ENCODE peak calls at places on chromosomes 7 and 10, in ten cellular contexts. One of them, this sample, is unnamed.

GRCh38 chr10:93630609-93631320 is 18.4 kb downstream of the PDE6C start:
- DNase-seq in esophagus squamous epithelium: no peak
- DNase-seq in testis: no peak
- DNase-seq in A549: no peak
- DNase-seq in IMR-90: no peak
- DNase-seq in Peyer's patch: no peak
- DNase-seq in right lobe of liver: no peak
- DNase-seq in HepG2: no peak
- DNase-seq in prostate gland: no peak
- DNase-seq in body of pancreas: no peak
- DNase-seq in this sample: no peak

GRCh38 chr7:93890041-93890463 is 501 bp downstream of the TFPI2 start:
- DNase-seq in esophagus squamous epithelium: no peak
- DNase-seq in testis: peak
- DNase-seq in A549: peak
- DNase-seq in IMR-90: peak
- DNase-seq in Peyer's patch: no peak
- DNase-seq in right lobe of liver: peak
- DNase-seq in HepG2: no peak
- DNase-seq in prostate gland: peak
- DNase-seq in body of pancreas: peak
- DNase-seq in this sample: no peak

GRCh38 chr10:117138838-117139580 is 939 bp upstream of the VAX1 start:
- DNase-seq in esophagus squamous epithelium: no peak
- DNase-seq in testis: no peak
- DNase-seq in A549: no peak
- DNase-seq in IMR-90: no peak
- DNase-seq in Peyer's patch: no peak
- DNase-seq in right lobe of liver: no peak
- DNase-seq in HepG2: no peak
- DNase-seq in prostate gland: no peak
- DNase-seq in body of pancreas: no peak
- DNase-seq in this sample: no peak

GRCh38 chr10:25083546-25084111 is 67.2 kb downstream of the THNSL1 start:
- DNase-seq in esophagus squamous epithelium: no peak
- DNase-seq in testis: no peak
- DNase-seq in A549: no peak
- DNase-seq in IMR-90: no peak
- DNase-seq in Peyer's patch: no peak
- DNase-seq in right lobe of liver: no peak
- DNase-seq in HepG2: no peak
- DNase-seq in prostate gland: no peak
- DNase-seq in body of pancreas: no peak
- DNase-seq in this sample: no peak

GRCh38 chr7:18395868-18396267 is 99.7 kb upstream of the HDAC9 start:
- DNase-seq in esophagus squamous epithelium: no peak
- DNase-seq in testis: no peak
- DNase-seq in A549: no peak
- DNase-seq in IMR-90: no peak
- DNase-seq in Peyer's patch: no peak
- DNase-seq in right lobe of liver: no peak
- DNase-seq in HepG2: no peak
- DNase-seq in prostate gland: no peak
- DNase-seq in body of pancreas: no peak
- DNase-seq in this sample: no peak

GRCh38 chr10:46537309-46537708 is 19.1 kb downstream of the GPRIN2 start:
- DNase-seq in esophagus squamous epithelium: no peak
- DNase-seq in testis: no peak
- DNase-seq in A549: no peak
- DNase-seq in IMR-90: no peak
- DNase-seq in Peyer's patch: no peak
- DNase-seq in right lobe of liver: peak
- DNase-seq in HepG2: no peak
- DNase-seq in prostate gland: no peak
- DNase-seq in body of pancreas: no peak
- DNase-seq in this sample: no peak

GRCh38 chr10:131656009-131656408 is 244.8 kb upstream of the PPP2R2D start:
- DNase-seq in esophagus squamous epithelium: no peak
- DNase-seq in testis: no peak
- DNase-seq in A549: no peak
- DNase-seq in IMR-90: no peak
- DNase-seq in Peyer's patch: no peak
- DNase-seq in right lobe of liver: no peak
- DNase-seq in HepG2: no peak
- DNase-seq in prostate gland: no peak
- DNase-seq in body of pancreas: no peak
- DNase-seq in this sample: peak

GRCh38 chr7:108660465-108660864 is 90.8 kb downstream of the DNAJB9 start:
- DNase-seq in esophagus squamous epithelium: no peak
- DNase-seq in testis: no peak
- DNase-seq in A549: peak
- DNase-seq in IMR-90: peak
- DNase-seq in Peyer's patch: no peak
- DNase-seq in right lobe of liver: no peak
- DNase-seq in HepG2: no peak
- DNase-seq in prostate gland: no peak
- DNase-seq in body of pancreas: no peak
- DNase-seq in this sample: no peak

GRCh38 chr7:55255501-55256445 is 109.4 kb upstream of the LANCL2 start:
- DNase-seq in esophagus squamous epithelium: no peak
- DNase-seq in testis: peak
- DNase-seq in A549: peak
- DNase-seq in IMR-90: peak
- DNase-seq in Peyer's patch: peak
- DNase-seq in right lobe of liver: peak
- DNase-seq in HepG2: peak
- DNase-seq in prostate gland: peak
- DNase-seq in body of pancreas: peak
- DNase-seq in this sample: peak

GRCh38 chr10:70589762-70590662 is 12.5 kb downstream of the PRF1 start:
- DNase-seq in esophagus squamous epithelium: no peak
- DNase-seq in testis: peak
- DNase-seq in A549: no peak
- DNase-seq in IMR-90: peak
- DNase-seq in Peyer's patch: peak
- DNase-seq in right lobe of liver: no peak
- DNase-seq in HepG2: no peak
- DNase-seq in prostate gland: no peak
- DNase-seq in body of pancreas: no peak
- DNase-seq in this sample: no peak

DNA sequence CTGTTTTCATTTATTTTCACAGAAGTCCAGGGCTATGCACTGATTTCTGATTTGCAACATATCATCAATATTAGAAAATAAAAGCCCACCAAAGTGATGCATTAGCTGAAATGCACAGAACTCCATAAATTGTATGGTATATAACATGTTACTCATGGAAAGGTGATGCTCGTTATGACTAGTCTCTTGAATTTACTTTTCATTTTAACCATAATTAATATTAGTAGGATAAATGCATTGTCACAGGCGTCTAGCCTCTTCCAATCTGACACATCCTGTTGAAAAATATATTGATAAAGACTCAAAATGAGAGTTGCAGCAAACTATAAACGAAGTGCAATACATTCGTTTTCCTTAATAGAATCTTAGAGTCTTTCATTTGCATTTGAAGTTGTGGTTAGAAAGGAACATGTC is 92.4 kb downstream of the CPED1 start:
- DNase-seq in esophagus squamous epithelium: no peak
- DNase-seq in testis: no peak
- DNase-seq in A549: no peak
- DNase-seq in IMR-90: no peak
- DNase-seq in Peyer's patch: no peak
- DNase-seq in right lobe of liver: no peak
- DNase-seq in HepG2: no peak
- DNase-seq in prostate gland: no peak
- DNase-seq in body of pancreas: no peak
- DNase-seq in this sample: no peak
- H3K4me3 ChIP-seq in esophagus squamous epithelium: no peak
- H3K4me3 ChIP-seq in testis: no peak
- H3K4me3 ChIP-seq in A549: no peak
- H3K4me3 ChIP-seq in IMR-90: no peak
- H3K4me3 ChIP-seq in Peyer's patch: no peak
- H3K4me3 ChIP-seq in right lobe of liver: no peak
- H3K4me3 ChIP-seq in HepG2: no peak
- H3K4me3 ChIP-seq in prostate gland: no peak
- H3K4me3 ChIP-seq in body of pancreas: no peak
- H3K4me3 ChIP-seq in this sample: no peak

GRCh38 chr10:71723301-71723700 is 3.7 kb upstream of the C10orf105 start:
- DNase-seq in esophagus squamous epithelium: no peak
- DNase-seq in testis: no peak
- DNase-seq in A549: no peak
- DNase-seq in IMR-90: no peak
- DNase-seq in Peyer's patch: no peak
- DNase-seq in right lobe of liver: no peak
- DNase-seq in HepG2: no peak
- DNase-seq in prostate gland: no peak
- DNase-seq in body of pancreas: no peak
- DNase-seq in this sample: no peak

GRCh38 chr10:71726673-71727428 is 7.3 kb upstream of the C10orf105 start:
- DNase-seq in esophagus squamous epithelium: no peak
- DNase-seq in testis: no peak
- DNase-seq in A549: no peak
- DNase-seq in IMR-90: no peak
- DNase-seq in Peyer's patch: peak
- DNase-seq in right lobe of liver: no peak
- DNase-seq in HepG2: no peak
- DNase-seq in prostate gland: no peak
- DNase-seq in body of pancreas: no peak
- DNase-seq in this sample: no peak

GRCh38 chr10:71725998-71726672 is 6.6 kb upstream of the C10orf105 start:
- DNase-seq in esophagus squamous epithelium: no peak
- DNase-seq in testis: no peak
- DNase-seq in A549: peak
- DNase-seq in IMR-90: peak
- DNase-seq in Peyer's patch: peak
- DNase-seq in right lobe of liver: no peak
- DNase-seq in HepG2: peak
- DNase-seq in prostate gland: no peak
- DNase-seq in body of pancreas: no peak
- DNase-seq in this sample: no peak

GRCh38 chr10:71724539-71724938 is 5.0 kb upstream of the C10orf105 start:
- DNase-seq in esophagus squamous epithelium: no peak
- DNase-seq in testis: no peak
- DNase-seq in A549: no peak
- DNase-seq in IMR-90: no peak
- DNase-seq in Peyer's patch: no peak
- DNase-seq in right lobe of liver: no peak
- DNase-seq in HepG2: no peak
- DNase-seq in prostate gland: no peak
- DNase-seq in body of pancreas: no peak
- DNase-seq in this sample: no peak

GRCh38 chr10:71725249-71725648 is 5.7 kb upstream of the C10orf105 start:
- DNase-seq in esophagus squamous epithelium: no peak
- DNase-seq in testis: no peak
- DNase-seq in A549: no peak
- DNase-seq in IMR-90: no peak
- DNase-seq in Peyer's patch: no peak
- DNase-seq in right lobe of liver: no peak
- DNase-seq in HepG2: no peak
- DNase-seq in prostate gland: no peak
- DNase-seq in body of pancreas: no peak
- DNase-seq in this sample: no peak
- TF ChIP-seq POLR2A in esophagus squamous epithelium: no peak
- TF ChIP-seq POLR2A in testis: no peak
- TF ChIP-seq POLR2A in A549: no peak
- TF ChIP-seq POLR2A in IMR-90: no peak
- TF ChIP-seq POLR2A in Peyer's patch: no peak
- TF ChIP-seq POLR2A in right lobe of liver: no peak
- TF ChIP-seq POLR2A in HepG2: no peak
- TF ChIP-seq POLR2A in prostate gland: no peak
- TF ChIP-seq POLR2A in body of pancreas: no peak
- TF ChIP-seq POLR2A in this sample: no peak

DNA sequence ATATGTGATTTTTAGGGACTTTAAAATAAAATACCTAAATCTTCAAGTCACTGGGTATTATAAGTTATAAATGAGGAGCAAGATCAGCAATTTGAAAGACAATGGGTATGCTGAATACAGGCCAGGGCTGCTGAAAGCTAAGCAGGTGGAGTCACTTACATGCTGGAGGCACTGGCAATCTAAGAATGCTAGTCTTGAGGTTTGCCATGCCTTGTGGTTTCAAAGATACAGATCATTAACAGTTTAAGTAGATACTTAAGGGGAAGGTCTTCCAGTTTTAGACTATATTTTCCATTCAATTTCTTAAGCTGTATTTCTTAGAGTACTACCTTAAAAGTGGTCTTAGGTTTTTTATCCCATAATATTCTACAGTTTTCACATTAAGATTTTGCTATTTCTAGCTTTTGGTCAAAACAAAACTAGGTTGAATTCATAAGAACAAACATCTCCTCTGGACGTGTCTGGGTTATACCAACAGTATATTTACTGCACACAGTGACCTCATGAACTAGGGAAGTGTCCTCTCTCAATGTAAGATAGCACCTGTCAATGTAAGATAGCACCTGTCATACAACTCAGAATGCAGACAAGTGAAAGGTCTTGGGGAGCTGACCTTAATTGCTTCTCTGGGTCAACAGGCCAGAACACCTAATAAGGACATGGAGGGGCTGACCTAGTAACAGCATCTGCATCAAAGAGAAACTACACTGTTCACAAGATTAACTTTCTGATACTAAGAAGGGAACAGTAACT is 2.0 kb downstream of the SRI start:
- DNase-seq in esophagus squamous epithelium: no peak
- DNase-seq in testis: no peak
- DNase-seq in A549: no peak
- DNase-seq in IMR-90: no peak
- DNase-seq in Peyer's patch: no peak
- DNase-seq in right lobe of liver: no peak
- DNase-seq in HepG2: no peak
- DNase-seq in prostate gland: no peak
- DNase-seq in body of pancreas: no peak
- DNase-seq in this sample: no peak
- H3K4me3 ChIP-seq in esophagus squamous epithelium: peak
- H3K4me3 ChIP-seq in testis: no peak
- H3K4me3 ChIP-seq in A549: no peak
- H3K4me3 ChIP-seq in IMR-90: no peak
- H3K4me3 ChIP-seq in Peyer's patch: peak
- H3K4me3 ChIP-seq in right lobe of liver: no peak
- H3K4me3 ChIP-seq in HepG2: no peak
- H3K4me3 ChIP-seq in prostate gland: no peak
- H3K4me3 ChIP-seq in body of pancreas: no peak
- H3K4me3 ChIP-seq in this sample: no peak

DNA sequence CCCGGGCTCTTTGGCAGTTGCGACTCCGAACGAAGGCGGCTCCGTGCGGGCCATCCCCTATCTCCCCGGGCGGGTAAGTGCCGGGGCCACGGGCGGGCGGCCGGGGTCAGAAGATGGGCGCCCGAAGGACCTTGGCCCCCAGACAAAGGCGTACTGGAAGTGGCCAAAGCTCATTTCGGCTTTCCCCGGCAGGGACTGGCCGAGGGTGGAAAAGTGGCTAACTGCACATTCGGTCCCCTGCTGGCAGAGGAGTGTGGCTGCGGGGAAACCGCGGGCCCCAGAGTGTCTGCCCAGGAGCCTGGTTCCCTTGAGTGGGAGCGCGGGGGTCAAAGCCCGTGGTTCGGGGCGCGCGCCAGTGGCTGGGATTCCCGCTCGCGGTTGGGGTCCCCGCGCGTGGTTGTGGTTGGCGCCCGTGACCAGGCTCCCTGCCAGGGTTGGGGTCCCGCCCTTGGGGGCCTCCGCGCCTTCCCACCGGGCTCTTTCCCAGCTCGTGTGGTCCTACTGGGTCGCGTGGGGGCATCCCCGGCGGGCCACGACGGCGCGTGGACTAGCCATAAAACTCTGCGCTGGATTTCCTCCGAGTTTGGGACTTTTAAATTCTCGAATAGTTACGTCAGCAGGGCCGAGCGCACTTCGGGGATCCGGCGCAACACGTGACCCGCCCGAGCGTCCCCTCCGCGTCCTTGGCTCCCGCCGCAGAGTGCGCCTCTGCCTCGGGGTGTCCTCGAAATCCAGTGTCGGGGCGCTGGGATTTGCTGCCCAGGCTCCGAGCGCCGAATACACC is 124.4 kb downstream of the TACC2 start:
- DNase-seq in esophagus squamous epithelium: no peak
- DNase-seq in testis: peak
- DNase-seq in A549: peak
- DNase-seq in IMR-90: peak
- DNase-seq in Peyer's patch: no peak
- DNase-seq in right lobe of liver: peak
- DNase-seq in HepG2: peak
- DNase-seq in prostate gland: peak
- DNase-seq in body of pancreas: peak
- DNase-seq in this sample: peak
- TF ChIP-seq POLR2A in esophagus squamous epithelium: peak
- TF ChIP-seq POLR2A in testis: peak
- TF ChIP-seq POLR2A in A549: peak
- TF ChIP-seq POLR2A in IMR-90: peak
- TF ChIP-seq POLR2A in Peyer's patch: no peak
- TF ChIP-seq POLR2A in right lobe of liver: peak
- TF ChIP-seq POLR2A in HepG2: peak
- TF ChIP-seq POLR2A in prostate gland: peak
- TF ChIP-seq POLR2A in body of pancreas: peak
- TF ChIP-seq POLR2A in this sample: no peak